ENCODE peak calls at places on chromosomes 13 and 19, in nine cellular contexts. E is iPS-NIHi11; J is posterior cingulate gyrus; H is H9; L is activated T-cell treated with anti-CD3 and anti-CD28 coated beads, Interleukin-2, amount 50 U/mL, for 4 hours; T is A673; K is hippocampal formation; R is activated CD4-positive, alpha-beta T cell treated with anti-CD3 and anti-CD28 coated beads, Interleukin-2, amount 50 U/mL, for 24 hours; W is IMR-90. Q is an unnamed sample.

GRCh38 chr13:50529154-50529882 is 314.2 kb downstream of the DLEU7 start:
- DNase-seq in E (peak; percentile 46), J (peak; percentile 66), H (peak; percentile 67), L (no peak), T (peak; percentile 63), K (peak; percentile 39), R (no peak), W (peak; percentile 89), Q (no peak)

GRCh38 chr13:51286135-51287002 is 53.1 kb upstream of the SERPINE3 start:
- DNase-seq in E (peak; percentile 83), J (peak; percentile 84), H (peak; percentile 86), L (peak; percentile 59), T (peak; percentile 80), K (peak; percentile 68), R (peak; percentile 65), W (peak; percentile 43), Q (peak; percentile 25)

GRCh38 chr19:15779756-15780476 is 7.5 kb upstream of the OR10H5 start:
- DNase-seq in E (no peak), J (peak; percentile 77), H (no peak), L (no peak), T (peak; percentile 6), K (peak; percentile 85), R (no peak), W (no peak), Q (no peak)

GRCh38 chr13:47454986-47455385 is 546.1 kb downstream of the SUCLA2 start:
- DNase-seq in E (no peak), J (no peak), H (no peak), L (no peak), T (no peak), K (no peak), R (no peak), W (peak; percentile 40), Q (no peak)

GRCh38 chr13:26599403-26599802 is 41.9 kb downstream of the WASF3 start:
- DNase-seq in E (no peak), J (no peak), H (no peak), L (no peak), T (no peak), K (no peak), R (no peak), W (no peak), Q (no peak)

GRCh38 chr13:48838193-48839000 is 137.3 kb upstream of the FNDC3A start:
- DNase-seq in E (no peak), J (no peak), H (no peak), L (no peak), T (no peak), K (no peak), R (no peak), W (peak; percentile 82), Q (no peak)

GRCh38 chr19:39379865-39380399 is 11.0 kb downstream of the PAF1 start:
- DNase-seq in E (no peak), J (peak; percentile 50), H (no peak), L (no peak), T (no peak), K (peak; percentile 35), R (no peak), W (no peak), Q (no peak)

GRCh38 chr19:1254081-1254527 is 5.7 kb downstream of the MIDN start:
- DNase-seq in E (no peak), J (peak; percentile 72), H (no peak), L (no peak), T (no peak), K (peak; percentile 27), R (no peak), W (no peak), Q (no peak)

GRCh38 chr19:43229315-43229714 is 23.9 kb upstream of the PSG4 start:
- DNase-seq in E (no peak), J (no peak), H (no peak), L (no peak), T (no peak), K (no peak), R (no peak), W (peak; percentile 10), Q (no peak)

GRCh38 chr13:41648314-41648935 is 191.1 kb downstream of the RGCC start:
- DNase-seq in E (no peak), J (no peak), H (no peak), L (no peak), T (no peak), K (no peak), R (no peak), W (peak; percentile 72), Q (no peak)

GRCh38 chr19:46371371-46371901 is 24.5 kb downstream of the PPP5C start:
- DNase-seq in E (no peak), J (no peak), H (no peak), L (no peak), T (no peak), K (no peak), R (no peak), W (peak; percentile 28), Q (no peak)

GRCh38 chr13:97627566-97627965 is 193.6 kb downstream of the RAP2A start:
- DNase-seq in E (peak; percentile 71), J (peak; percentile 62), H (peak; percentile 66), L (no peak), T (peak; percentile 67), K (no peak), R (no peak), W (peak; percentile 95), Q (no peak)

GRCh38 chr19:3821857-3822364 is 35.7 kb upstream of the MATK start:
- DNase-seq in E (peak; percentile 98), J (no peak), H (peak; percentile 89), L (peak; percentile 96), T (peak; percentile 78), K (no peak), R (peak; percentile 80), W (peak; percentile 10), Q (peak; percentile 82)

GRCh38 chr13:21075303-21076264 is 14.2 kb upstream of the LATS2 start:
- DNase-seq in E (peak; percentile 71), J (no peak), H (peak; percentile 78), L (peak; percentile 8), T (no peak), K (no peak), R (no peak), W (no peak), Q (no peak)

GRCh38 chr19:49475995-49476880 is 2.2 kb downstream of the FLT3LG start:
- DNase-seq in E (peak; percentile 84), J (no peak), H (peak; percentile 96), L (peak; percentile 58), T (peak; percentile 83), K (no peak), R (peak; percentile 65), W (no peak), Q (no peak)

Q was measured in stimulated activated CD4-positive, alpha-beta T cell treated with anti-CD3 and anti-CD28 coated beads, Interleukin-15, amount 100 ng/mL, for 1 hour.